ENCODE peak calls at places on chromosome 6, in eight cellular contexts. One of them, this sample, is unnamed.

GRCh38 chr6:73030257-73030656 is 195.0 kb downstream of the KHDC1L start:
- DNase-seq in activated T-helper 1 cell treated with anti-CD3 and anti-CD28 coated beads, Interleukin-12 subunit alpha, Interleukin-12 subunit beta, Interleukin-2, Interleukin-4 antibody, amounts not matched to agents 30 ng/mL and 10 ng/mL and 1 ng/mL, durations not matched to agents 14 hours and 24 hours and 36 hours: no peak
- DNase-seq in AG09319: no peak
- DNase-seq in T-cell: no peak
- DNase-seq in SW480: no peak
- DNase-seq in ELR: peak
- DNase-seq in germinal center: no peak
- DNase-seq in neuronal stem cell: no peak
- DNase-seq in this sample: no peak

GRCh38 chr6:106279179-106279578 is 46.4 kb downstream of the ATG5 start:
- DNase-seq in activated T-helper 1 cell treated with anti-CD3 and anti-CD28 coated beads, Interleukin-12 subunit alpha, Interleukin-12 subunit beta, Interleukin-2, Interleukin-4 antibody, amounts not matched to agents 30 ng/mL and 10 ng/mL and 1 ng/mL, durations not matched to agents 14 hours and 24 hours and 36 hours: no peak
- DNase-seq in AG09319: no peak
- DNase-seq in T-cell: no peak
- DNase-seq in SW480: no peak
- DNase-seq in ELR: peak
- DNase-seq in germinal center: no peak
- DNase-seq in neuronal stem cell: no peak
- DNase-seq in this sample: no peak

GRCh38 chr6:37514840-37515239 is 15.1 kb upstream of the CCDC167 start:
- DNase-seq in activated T-helper 1 cell treated with anti-CD3 and anti-CD28 coated beads, Interleukin-12 subunit alpha, Interleukin-12 subunit beta, Interleukin-2, Interleukin-4 antibody, amounts not matched to agents 30 ng/mL and 10 ng/mL and 1 ng/mL, durations not matched to agents 14 hours and 24 hours and 36 hours: no peak
- DNase-seq in AG09319: no peak
- DNase-seq in T-cell: no peak
- DNase-seq in SW480: no peak
- DNase-seq in ELR: no peak
- DNase-seq in germinal center: no peak
- DNase-seq in neuronal stem cell: no peak
- DNase-seq in this sample: no peak

GRCh38 chr6:41200901-41201783 is at the start of gene TREML2:
- DNase-seq in activated T-helper 1 cell treated with anti-CD3 and anti-CD28 coated beads, Interleukin-12 subunit alpha, Interleukin-12 subunit beta, Interleukin-2, Interleukin-4 antibody, amounts not matched to agents 30 ng/mL and 10 ng/mL and 1 ng/mL, durations not matched to agents 14 hours and 24 hours and 36 hours: peak
- DNase-seq in AG09319: no peak
- DNase-seq in T-cell: no peak
- DNase-seq in SW480: peak
- DNase-seq in ELR: no peak
- DNase-seq in germinal center: peak
- DNase-seq in neuronal stem cell: no peak
- DNase-seq in this sample: no peak

GRCh38 chr6:30100585-30101422 is 12.1 kb downstream of the TRIM31 start:
- DNase-seq in activated T-helper 1 cell treated with anti-CD3 and anti-CD28 coated beads, Interleukin-12 subunit alpha, Interleukin-12 subunit beta, Interleukin-2, Interleukin-4 antibody, amounts not matched to agents 30 ng/mL and 10 ng/mL and 1 ng/mL, durations not matched to agents 14 hours and 24 hours and 36 hours: no peak
- DNase-seq in AG09319: no peak
- DNase-seq in T-cell: no peak
- DNase-seq in SW480: peak
- DNase-seq in ELR: peak
- DNase-seq in germinal center: peak
- DNase-seq in neuronal stem cell: no peak
- DNase-seq in this sample: no peak

GRCh38 chr6:142958343-142958742 is 13.4 kb upstream of the HIVEP2 start:
- DNase-seq in activated T-helper 1 cell treated with anti-CD3 and anti-CD28 coated beads, Interleukin-12 subunit alpha, Interleukin-12 subunit beta, Interleukin-2, Interleukin-4 antibody, amounts not matched to agents 30 ng/mL and 10 ng/mL and 1 ng/mL, durations not matched to agents 14 hours and 24 hours and 36 hours: no peak
- DNase-seq in AG09319: no peak
- DNase-seq in T-cell: no peak
- DNase-seq in SW480: no peak
- DNase-seq in ELR: no peak
- DNase-seq in germinal center: no peak
- DNase-seq in neuronal stem cell: no peak
- DNase-seq in this sample: no peak

GRCh38 chr6:149266659-149267058 is 50.9 kb upstream of the TAB2 start:
- DNase-seq in activated T-helper 1 cell treated with anti-CD3 and anti-CD28 coated beads, Interleukin-12 subunit alpha, Interleukin-12 subunit beta, Interleukin-2, Interleukin-4 antibody, amounts not matched to agents 30 ng/mL and 10 ng/mL and 1 ng/mL, durations not matched to agents 14 hours and 24 hours and 36 hours: no peak
- DNase-seq in AG09319: no peak
- DNase-seq in T-cell: no peak
- DNase-seq in SW480: no peak
- DNase-seq in ELR: no peak
- DNase-seq in germinal center: peak
- DNase-seq in neuronal stem cell: no peak
- DNase-seq in this sample: no peak

GRCh38 chr6:158835616-158836221 is 16.6 kb upstream of the EZR start:
- DNase-seq in activated T-helper 1 cell treated with anti-CD3 and anti-CD28 coated beads, Interleukin-12 subunit alpha, Interleukin-12 subunit beta, Interleukin-2, Interleukin-4 antibody, amounts not matched to agents 30 ng/mL and 10 ng/mL and 1 ng/mL, durations not matched to agents 14 hours and 24 hours and 36 hours: no peak
- DNase-seq in AG09319: no peak
- DNase-seq in T-cell: no peak
- DNase-seq in SW480: no peak
- DNase-seq in ELR: no peak
- DNase-seq in germinal center: no peak
- DNase-seq in neuronal stem cell: no peak
- DNase-seq in this sample: no peak